ENCODE peak calls at places on chromosomes 1 and 21, in six cellular contexts. I is fibroblast of pulmonary artery, U is foreskin fibroblast, A is MM.1S, T is esophagus muscularis mucosa, K is A549. N is an unnamed sample.
A peak's percentile ranks its signal among the peaks of the same experiment; 100 is the strongest.

GRCh38 chr1:236830560-236830959 is 35.5 kb downstream of the MTR start:
- DNase-seq in U (no peak), T (no peak), I (no peak), A (no peak), K (no peak), N (no peak)

GRCh38 chr1:224157316-224157715 is 25.7 kb upstream of the DEGS1 start:
- DNase-seq in A (no peak), I (no peak), U (no peak), K (no peak), T (no peak), N (no peak)

GRCh38 chr1:65691962-65692361 is 100.7 kb upstream of the PDE4B start:
- DNase-seq in A (no peak), K (no peak), U (no peak), I (peak; percentile 1), T (no peak), N (no peak)

GRCh38 chr21:21624674-21625073 is 626.5 kb downstream of the NCAM2 start:
- DNase-seq in I (peak; percentile 65), U (peak; percentile 27), T (no peak), K (no peak), A (no peak), N (no peak)

GRCh38 chr1:2463396-2463795 is 12.7 kb upstream of the PLCH2 start:
- DNase-seq in A (no peak), I (no peak), K (no peak), U (peak; percentile 29), T (no peak), N (no peak)

GRCh38 chr1:2292725-2293450 is 64.8 kb downstream of the SKI start:
- DNase-seq in A (no peak), I (no peak), T (no peak), U (no peak), K (no peak), N (no peak)

GRCh38 chr1:2999571-2999970 is 21.7 kb upstream of the ACTRT2 start:
- DNase-seq in A (no peak), T (no peak), I (no peak), K (no peak), U (no peak), N (no peak)

GRCh38 chr1:146010126-146010738 is 11.3 kb downstream of the HJV start:
- DNase-seq in K (no peak), T (no peak), A (no peak), I (no peak), U (no peak), N (no peak)

GRCh38 chr1:162388083-162388594 is 6.6 kb downstream of the C1orf226 start:
- DNase-seq in K (no peak), U (no peak), T (no peak), I (no peak), A (no peak), N (no peak)

GRCh38 chr1:33502726-33503125 is 30.3 kb downstream of the ZSCAN20 start:
- DNase-seq in A (no peak), K (no peak), T (no peak), U (peak; percentile 22), I (peak; percentile 31), N (peak; percentile 72)

GRCh38 chr1:235908742-235909520 is 42.2 kb upstream of the LYST start:
- DNase-seq in U (peak; percentile 81), K (peak; percentile 82), A (no peak), T (no peak), I (peak; percentile 72), N (peak; percentile 99)

GRCh38 chr1:7954683-7955082 is 6.8 kb upstream of the PARK7 start:
- DNase-seq in A (no peak), K (no peak), I (no peak), U (no peak), T (no peak), N (no peak)

GRCh38 chr1:153288634-153289275 is 24.0 kb downstream of the PGLYRP3 start:
- DNase-seq in T (peak; percentile 80), K (peak; percentile 35), U (no peak), A (no peak), I (no peak), N (peak; percentile 86)

GRCh38 chr1:226154593-226154992 is 31.9 kb downstream of the ACBD3 start:
- DNase-seq in I (no peak), T (no peak), A (peak; percentile 84), U (no peak), K (no peak), N (no peak)

GRCh38 chr21:26961704-26962103 is 5.2 kb downstream of the ADAMTS5 start:
- DNase-seq in K (no peak), U (no peak), I (no peak), T (no peak), A (no peak), N (no peak)

GRCh38 chr1:201468501-201468843 is 516 bp downstream of the PHLDA3 start:
- DNase-seq in K (peak; percentile 40), T (no peak), A (peak; percentile 59), U (no peak), I (no peak), N (no peak)

GRCh38 chr1:65894738-65895605 is 102.3 kb downstream of the PDE4B start:
- DNase-seq in T (no peak), A (no peak), K (no peak), U (no peak), I (no peak), N (no peak)

GRCh38 chr1:116256875-116257823 is 115.9 kb upstream of the ATP1A1 start:
- DNase-seq in K (no peak), T (no peak), I (no peak), U (no peak), A (peak; percentile 73), N (no peak)

GRCh38 chr21:37811711-37812110 is 104.5 kb downstream of the KCNJ6 start:
- DNase-seq in K (no peak), A (no peak), I (peak; percentile 10), T (no peak), U (no peak), N (no peak)

GRCh38 chr1:244336232-244336899 is 115.3 kb downstream of the ADSS2 start:
- DNase-seq in U (no peak), K (no peak), T (no peak), I (no peak), A (no peak), N (no peak)

GRCh38 chr1:54671985-54672608 is 30.5 kb downstream of the MROH7 start:
- DNase-seq in T (no peak), U (peak; percentile 31), K (peak; percentile 40), A (peak; percentile 56), I (peak; percentile 57), N (peak; percentile 49)

GRCh38 chr1:93416183-93416582 is 31.7 kb upstream of the FNBP1L start:
- DNase-seq in U (no peak), A (no peak), K (no peak), I (no peak), T (no peak), N (no peak)

GRCh38 chr1:220809704-220810103 is 23.0 kb downstream of the MTARC1 start:
- DNase-seq in K (no peak), I (no peak), A (no peak), U (no peak), T (no peak), N (no peak)

GRCh38 chr1:27307851-27308598 is 13.9 kb upstream of the TMEM222 start:
- DNase-seq in I (no peak), T (no peak), A (no peak), K (no peak), U (no peak), N (no peak)

GRCh38 chr1:39952359-39953110 is 2.4 kb upstream of the MFSD2A start:
- DNase-seq in U (no peak), T (no peak), I (peak; percentile 65), A (no peak), K (no peak), N (no peak)

GRCh38 chr1:150979723-150980056 is 2.4 kb upstream of the ANXA9 start:
- DNase-seq in T (no peak), U (no peak), I (no peak), A (no peak), K (no peak), N (no peak)

GRCh38 chr1:150981177-150981804 is 801 bp upstream of the ANXA9 start:
- DNase-seq in T (no peak), I (no peak), K (no peak), A (no peak), U (no peak), N (peak; percentile 46)

GRCh38 chr1:150976879-150977694 is 2.5 kb upstream of the CERS2 start:
- DNase-seq in A (peak; percentile 86), T (no peak), I (no peak), U (peak; percentile 67), K (peak; percentile 94), N (peak; percentile 85)

GRCh38 chr1:150976401-150976821 is 1.8 kb upstream of the CERS2 start:
- DNase-seq in I (no peak), T (no peak), U (no peak), K (no peak), A (no peak), N (no peak)

GRCh38 chr1:150979007-150979722 is 2.9 kb upstream of the ANXA9 start:
- DNase-seq in U (peak; percentile 73), A (peak; percentile 96), K (peak; percentile 89), I (peak; percentile 92), T (peak; percentile 96), N (peak; percentile 78)
- H3K4me3 ChIP-seq in U (peak overlapping the region; percentile 19), A (peak overlapping the region; percentile 11), K (no peak overlapping the region), I (no peak overlapping the region), T (peak overlapping the region; percentile 27), N (no peak overlapping the region)

GRCh38 chr1:44775930-44776748 is 799 bp downstream of the RPS8 start:
- DNase-seq in T (no peak), A (peak; percentile 33), K (no peak), U (no peak), I (no peak), N (no peak)

GRCh38 chr1:44776749-44777068 is 1.4 kb downstream of the RPS8 start:
- DNase-seq in I (no peak), T (no peak), K (no peak), U (no peak), A (no peak), N (no peak)

GRCh38 chr1:44777547-44777946 is 2.2 kb downstream of the RPS8 start:
- DNase-seq in T (no peak), K (no peak), U (no peak), I (no peak), A (no peak), N (no peak)

GRCh38 chr1:44777969-44778635 is 2.8 kb downstream of the RPS8 start:
- DNase-seq in T (no peak), U (no peak), K (no peak), I (no peak), A (no peak), N (no peak)

GRCh38 chr1:44775078-44775929 is at the start of gene RPS8:
- DNase-seq in K (peak; percentile 93), T (peak; percentile 98), A (peak; percentile 96), I (peak; percentile 94), U (peak; percentile 89), N (peak; percentile 84)
- H3K4me3 ChIP-seq in K (peak within 1 kb of the TSS; percentile 96), T (peak within 1 kb of the TSS; percentile 83), A (peak within 1 kb of the TSS; percentile 98), I (peak within 1 kb of the TSS; percentile 95), U (peak within 1 kb of the TSS; percentile 69), N (peak within 1 kb of the TSS; percentile 88)

GRCh38 chr1:172040466-172040865 is 199.2 kb downstream of the DNM3 start:
- DNase-seq in T (no peak), A (no peak), U (peak; percentile 36), K (peak; percentile 38), I (peak; percentile 63), N (peak; percentile 93)
- H3K4me3 ChIP-seq in T (no peak overlapping the region), A (no peak overlapping the region), U (no peak overlapping the region), K (no peak overlapping the region), I (no peak overlapping the region), N (no peak overlapping the region)

DNA sequence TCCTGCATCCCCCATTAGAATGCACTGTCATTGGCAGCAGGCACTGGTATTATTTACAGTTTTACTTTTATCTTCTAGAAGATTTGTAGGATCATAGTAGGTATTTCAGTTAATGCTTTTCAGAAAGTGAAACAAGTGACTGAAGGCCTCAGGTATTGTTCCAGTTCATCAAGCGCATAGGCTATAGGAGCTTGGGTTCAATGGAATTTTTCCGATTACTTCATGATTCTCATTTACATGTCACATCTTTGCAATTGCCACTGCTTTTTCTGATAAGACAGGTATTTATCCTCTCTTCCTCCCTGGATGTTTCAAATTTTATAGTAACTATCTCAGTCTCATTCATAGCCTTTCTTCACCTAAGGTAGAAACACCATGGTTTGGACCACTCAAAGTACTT is 161.3 kb downstream of the NTPCR start:
- DNase-seq in U (no peak), I (no peak), K (no peak), A (no peak), T (no peak), N (no peak)
- H3K4me3 ChIP-seq in U (no peak overlapping the region), I (no peak overlapping the region), K (no peak overlapping the region), A (no peak overlapping the region), T (no peak overlapping the region), N (no peak overlapping the region)